ENCODE peak calls at places on chromosome 9, in eight cellular contexts. D, P, B, S, K, X, T and N are unnamed samples. For H3K4me1, the result is how much of the 10 kb centered on the place peaks cover.

GRCh38 chr9:72524820-72525539 is 3.6 kb downstream of the TMC1 start:
- DNase-seq in D (no peak), P (peak), B (no peak), S (no peak), K (peak), X (peak), T (peak), N (no peak)

GRCh38 chr9:79012561-79012960 is 559.2 kb upstream of the TLE4 start:
- DNase-seq in D (no peak), P (peak), B (no peak), S (no peak), K (no peak), X (no peak), T (no peak), N (no peak)

GRCh38 chr9:38163518-38163917 is 94.5 kb upstream of the SHB start:
- DNase-seq in D (no peak), P (no peak), B (no peak), S (no peak), K (no peak), X (no peak), T (no peak), N (no peak)

GRCh38 chr9:87849144-87849741 is 33.4 kb upstream of the SPATA31E1 start:
- DNase-seq in D (no peak), P (no peak), B (no peak), S (no peak), K (no peak), X (no peak), T (no peak), N (no peak)

GRCh38 chr9:75451045-75451444 is 362.7 kb downstream of the OSTF1 start:
- DNase-seq in D (no peak), P (no peak), B (no peak), S (no peak), K (no peak), X (peak), T (no peak), N (no peak)

GRCh38 chr9:98158071-98158791 is 34.2 kb downstream of the CORO2A start:
- DNase-seq in D (peak), P (no peak), B (no peak), S (no peak), K (no peak), X (no peak), T (peak), N (peak)

GRCh38 chr9:107019216-107019615 is 156.2 kb downstream of the ZNF462 start:
- DNase-seq in D (no peak), P (no peak), B (no peak), S (no peak), K (no peak), X (no peak), T (no peak), N (no peak)

GRCh38 chr9:91146391-91147019 is 215.2 kb downstream of the AUH start:
- DNase-seq in D (no peak), P (no peak), B (no peak), S (no peak), K (no peak), X (no peak), T (no peak), N (peak)

GRCh38 chr9:68883224-68883623 is 130.7 kb downstream of the PRKACG start:
- DNase-seq in D (no peak), P (no peak), B (no peak), S (no peak), K (no peak), X (no peak), T (no peak), N (no peak)

GRCh38 chr9:98173181-98173580 is 19.3 kb downstream of the CORO2A start:
- DNase-seq in D (no peak), P (no peak), B (no peak), S (no peak), K (no peak), X (no peak), T (no peak), N (no peak)

GRCh38 chr9:101119206-101119819 is 90.8 kb downstream of the PLPPR1 start:
- DNase-seq in D (peak), P (peak), B (no peak), S (peak), K (no peak), X (no peak), T (peak), N (peak)

GRCh38 chr9:77763566-77763965 is 115.4 kb upstream of the GNA14 start:
- DNase-seq in D (peak), P (no peak), B (no peak), S (no peak), K (no peak), X (no peak), T (no peak), N (no peak)

GRCh38 chr9:99253134-99253533 is 31.1 kb downstream of the SEC61B start:
- DNase-seq in D (no peak), P (no peak), B (no peak), S (no peak), K (no peak), X (no peak), T (no peak), N (no peak)

GRCh38 chr9:136244116-136244775 is 1.4 kb downstream of the QSOX2 start:
- DNase-seq in D (peak), P (no peak), B (no peak), S (no peak), K (no peak), X (no peak), T (no peak), N (no peak)

GRCh38 chr9:109035684-109036423 is 22.6 kb upstream of the CTNNAL1 start:
- DNase-seq in D (peak), P (no peak), B (peak), S (no peak), K (peak), X (peak), T (peak), N (peak)

GRCh38 chr9:73179594-73179993 is 27.9 kb downstream of the ANXA1 start:
- DNase-seq in D (no peak), P (no peak), B (no peak), S (no peak), K (no peak), X (no peak), T (no peak), N (no peak)

GRCh38 chr9:117704024-117704575 is at the start of gene TLR4:
- DNase-seq in D (no peak), P (peak), B (peak), S (no peak), K (peak), X (peak), T (peak), N (peak)

GRCh38 chr9:4666042-4666699 is at the start of gene SPATA6L:
- DNase-seq in D (peak), P (peak), B (peak), S (peak), K (peak), X (peak), T (peak), N (peak)

GRCh38 chr9:108022246-108022935 is 532.8 kb upstream of the KLF4 start:
- DNase-seq in D (no peak), P (no peak), B (no peak), S (no peak), K (no peak), X (no peak), T (no peak), N (no peak)

GRCh38 chr9:38066167-38066906 is 2.7 kb downstream of the SHB start:
- DNase-seq in D (no peak), P (peak), B (no peak), S (no peak), K (no peak), X (no peak), T (no peak), N (no peak)

GRCh38 chr9:36144322-36145206 is 8.0 kb downstream of the GLIPR2 start:
- DNase-seq in D (peak), P (no peak), B (no peak), S (no peak), K (no peak), X (no peak), T (no peak), N (no peak)

GRCh38 chr9:109880276-109881169 is 100.5 kb downstream of the PALM2AKAP2 start:
- DNase-seq in D (peak), P (peak), B (no peak), S (no peak), K (no peak), X (no peak), T (no peak), N (no peak)

GRCh38 chr9:20988916-20989315 is 42.5 kb downstream of the HACD4 start:
- DNase-seq in D (no peak), P (no peak), B (no peak), S (no peak), K (no peak), X (no peak), T (no peak), N (no peak)

GRCh38 chr9:124771867-124772621 is 933 bp upstream of the NR6A1 start:
- DNase-seq in D (peak), P (peak), B (peak), S (peak), K (peak), X (peak), T (peak), N (peak)

GRCh38 chr9:12719431-12719830 is 26.2 kb downstream of the TYRP1 start:
- DNase-seq in D (peak), P (peak), B (no peak), S (peak), K (no peak), X (no peak), T (no peak), N (no peak)

GRCh38 chr9:110031511-110032173 is 176.3 kb downstream of the C9orf152 start:
- DNase-seq in D (no peak), P (no peak), B (no peak), S (no peak), K (no peak), X (no peak), T (no peak), N (no peak)

GRCh38 chr9:95058121-95058785 is 259.3 kb downstream of the FANCC start:
- DNase-seq in D (no peak), P (no peak), B (no peak), S (no peak), K (no peak), X (no peak), T (no peak), N (no peak)

DNA sequence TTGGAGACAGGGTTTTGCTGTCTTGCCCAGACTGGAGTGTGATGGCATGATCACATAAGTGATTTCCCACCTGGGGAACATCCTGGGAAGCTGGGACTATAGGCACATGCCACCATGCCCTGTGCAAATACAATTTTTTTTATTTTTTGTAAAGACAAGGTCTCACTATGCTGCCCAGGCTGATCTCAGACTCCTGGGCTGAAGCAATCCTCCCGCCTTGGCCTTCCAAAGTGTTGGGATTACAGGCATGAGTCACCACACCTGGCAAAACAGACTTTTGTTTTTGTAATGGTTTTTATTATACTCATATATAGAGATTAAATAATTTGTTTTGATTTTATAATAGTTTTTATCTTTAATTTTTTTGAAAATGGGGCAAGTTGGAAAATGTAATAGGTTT is 14.7 kb downstream of the DNAJC25 start:
- DNase-seq in D (no peak), P (no peak), B (no peak), S (no peak), K (no peak), X (no peak), T (no peak), N (no peak)
- H3K4me1 ChIP-seq in D (under half), P (under half), B (under half), S (under half), K (under half), X (under half), T (under half), N (under half)

GRCh38 chr9:134026561-134026960 is 1.3 kb downstream of the BRD3OS start:
- DNase-seq in D (no peak), P (no peak), B (no peak), S (no peak), K (no peak), X (no peak), T (no peak), N (no peak)

GRCh38 chr9:134026981-134027380 is 1.7 kb downstream of the BRD3OS start:
- DNase-seq in D (no peak), P (no peak), B (no peak), S (no peak), K (no peak), X (no peak), T (no peak), N (no peak)

GRCh38 chr9:134025606-134026541 is 593 bp downstream of the BRD3OS start:
- DNase-seq in D (peak), P (peak), B (peak), S (peak), K (no peak), X (peak), T (peak), N (peak)

GRCh38 chr9:134024828-134025605 is at the start of gene BRD3OS:
- DNase-seq in D (peak), P (peak), B (peak), S (peak), K (peak), X (peak), T (peak), N (peak)

DNA sequence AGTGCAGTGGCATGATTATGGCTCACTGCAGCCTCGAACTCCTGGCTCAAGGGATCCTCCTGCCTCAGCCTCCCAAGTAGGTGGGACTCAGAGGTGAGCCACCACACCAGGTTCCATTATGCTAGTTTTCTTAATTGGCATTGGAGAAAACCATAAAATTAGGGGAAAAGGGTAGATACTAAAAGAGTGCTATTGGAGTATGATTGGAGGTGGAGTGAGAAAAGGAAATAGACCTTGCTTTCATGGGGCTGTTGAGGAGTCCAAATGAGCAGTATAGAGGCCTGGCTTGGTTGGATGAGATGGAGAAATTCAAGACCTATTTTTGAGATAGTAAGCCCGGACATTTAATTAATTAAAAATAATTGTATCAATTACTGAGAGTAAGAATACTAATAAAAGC is 888 bp upstream of the BRD3OS start:
- DNase-seq in D (no peak), P (no peak), B (no peak), S (no peak), K (no peak), X (no peak), T (no peak), N (no peak)
- H3K27ac ChIP-seq in D (no peak), P (no peak), B (no peak), S (peak), K (peak), X (peak), T (peak), N (no peak)

GRCh38 chr9:14671327-14671840 is 21.8 kb downstream of the ZDHHC21 start:
- DNase-seq in D (no peak), P (no peak), B (no peak), S (no peak), K (no peak), X (no peak), T (no peak), N (no peak)
- H3K4me1 ChIP-seq in D (under half), P (under half), B (under half), S (under half), K (under half), X (under half), T (under half), N (under half)

GRCh38 chr9:137394866-137395665 is 27.9 kb downstream of the EXD3 start:
- DNase-seq in D (no peak), P (no peak), B (no peak), S (no peak), K (no peak), X (no peak), T (no peak), N (no peak)
- H3K27ac ChIP-seq in D (no peak), P (no peak), B (no peak), S (no peak), K (no peak), X (no peak), T (no peak), N (no peak)